ENCODE peak calls at places on chromosomes 12 and 14, in four cellular contexts. J is neural progenitor cell, D is PC-3, L is SK-N-SH. W is an unnamed sample. For H3F3A, the result is how much of the 10 kb centered on the place peaks cover.

GRCh38 chr12:20883288-20883687 is 72.8 kb downstream of the SLCO1B3 start:
- DNase-seq in J (no peak), D (peak), L (no peak), W (no peak)

GRCh38 chr14:104284636-104285482 is 146.5 kb downstream of the KIF26A start:
- DNase-seq in J (no peak), D (no peak), L (peak), W (no peak)

GRCh38 chr14:90620540-90621204 is 195.6 kb downstream of the TTC7B start:
- DNase-seq in J (no peak), D (no peak), L (no peak), W (no peak)

GRCh38 chr12:1595690-1596347 is 1.4 kb upstream of the FBXL14 start:
- DNase-seq in J (no peak), D (no peak), L (no peak), W (peak)

GRCh38 chr14:74979442-74980397 is 23.0 kb upstream of the EIF2B2 start:
- DNase-seq in J (peak), D (peak), L (peak), W (peak)

GRCh38 chr14:85867450-85867849 is 337.5 kb downstream of the FLRT2 start:
- DNase-seq in J (no peak), D (peak), L (no peak), W (no peak)

GRCh38 chr14:90253826-90254225 is 2.5 kb upstream of the PSMC1 start:
- DNase-seq in J (no peak), D (peak), L (no peak), W (no peak)

GRCh38 chr14:39781466-39781865 is 349.2 kb upstream of the FBXO33 start:
- DNase-seq in J (no peak), D (no peak), L (no peak), W (no peak)

GRCh38 chr14:81743605-81744004 is 210.0 kb upstream of the SEL1L start:
- DNase-seq in J (no peak), D (no peak), L (no peak), W (no peak)

GRCh38 chr14:77503138-77503537 is 4.5 kb upstream of the ISM2 start:
- DNase-seq in J (no peak), D (no peak), L (no peak), W (no peak)

GRCh38 chr12:57216014-57216891 is at the start of gene NXPH4:
- DNase-seq in J (peak), D (peak), L (peak), W (peak)

GRCh38 chr14:68508581-68508980 is 284.3 kb downstream of the ZFP36L1 start:
- DNase-seq in J (no peak), D (no peak), L (no peak), W (no peak)

GRCh38 chr12:50315803-50316202 is 32.5 kb upstream of the LIMA1 start:
- DNase-seq in J (no peak), D (no peak), L (no peak), W (no peak)

GRCh38 chr12:110314308-110314707 is 33.3 kb downstream of the ATP2A2 start:
- DNase-seq in J (no peak), D (peak), L (no peak), W (peak)

GRCh38 chr14:104504172-104504735 is 75.3 kb upstream of the C14orf180 start:
- DNase-seq in J (no peak), D (no peak), L (no peak), W (no peak)

GRCh38 chr12:93706824-93707223 is 29.6 kb downstream of the CRADD start:
- DNase-seq in J (no peak), D (peak), L (no peak), W (peak)

GRCh38 chr12:57583008-57583831 is 7.8 kb upstream of the PIP4K2C start:
- DNase-seq in J (peak), D (peak), L (peak), W (peak)

GRCh38 chr12:92640686-92641085 is 62.1 kb upstream of the PLEKHG7 start:
- DNase-seq in J (no peak), D (no peak), L (no peak), W (peak)

GRCh38 chr12:104494137-104494815 is 37.5 kb downstream of the CHST11 start:
- DNase-seq in J (no peak), D (no peak), L (no peak), W (peak)

GRCh38 chr12:127083028-127083949 is 1183.7 kb upstream of the TMEM132C start:
- DNase-seq in J (peak), D (peak), L (peak), W (peak)

GRCh38 chr12:56517854-56518253 is 3.8 kb upstream of the RBMS2 start:
- DNase-seq in J (no peak), D (peak), L (no peak), W (no peak)

GRCh38 chr14:64763801-64764511 is 59.7 kb downstream of the PLEKHG3 start:
- DNase-seq in J (peak), D (peak), L (peak), W (peak)

GRCh38 chr14:99047436-99048110 is 224.4 kb downstream of the BCL11B start:
- DNase-seq in J (peak), D (no peak), L (no peak), W (no peak)

GRCh38 chr12:42733911-42734310 is 144.4 kb upstream of the PRICKLE1 start:
- DNase-seq in J (no peak), D (no peak), L (no peak), W (no peak)

GRCh38 chr12:82910246-82910893 is 223.7 kb downstream of the TMTC2 start:
- DNase-seq in J (peak), D (no peak), L (no peak), W (no peak)

GRCh38 chr14:70707138-70708038 is 65.7 kb downstream of the TTC9 start:
- DNase-seq in J (no peak), D (peak), L (no peak), W (peak)

GRCh38 chr14:93832076-93832475 is 43.8 kb upstream of the PRIMA1 start:
- DNase-seq in J (no peak), D (no peak), L (peak), W (no peak)

GRCh38 chr14:39459795-39460478 is 27.7 kb upstream of the FBXO33 start:
- DNase-seq in J (no peak), D (no peak), L (no peak), W (peak)

GRCh38 chr14:55585854-55586253 is 5.8 kb downstream of the KTN1 start:
- DNase-seq in J (no peak), D (peak), L (no peak), W (peak)

GRCh38 chr12:120470150-120470817 is 736 bp upstream of the SRSF9 start:
- DNase-seq in J (peak), D (peak), L (no peak), W (peak)

GRCh38 chr14:76872796-76873432 is 46.7 kb downstream of the LRRC74A start:
- DNase-seq in J (peak), D (peak), L (peak), W (peak)

GRCh38 chr14:57199911-57200310 is 68.8 kb downstream of the EXOC5 start:
- DNase-seq in J (no peak), D (peak), L (no peak), W (peak)

GRCh38 chr14:59869381-59870255 is 958 bp downstream of the RTN1 start:
- DNase-seq in J (peak), D (no peak), L (peak), W (peak)

GRCh38 chr14:68363401-68363800 is 429.5 kb downstream of the ZFP36L1 start:
- DNase-seq in J (peak), D (no peak), L (no peak), W (no peak)

GRCh38 chr12:108591267-108591980 is 6.5 kb downstream of the TMEM119 start:
- DNase-seq in J (peak), D (no peak), L (no peak), W (no peak)

GRCh38 chr12:3014641-3015040 is 55.4 kb downstream of the TEAD4 start:
- DNase-seq in J (no peak), D (no peak), L (no peak), W (no peak)

GRCh38 chr14:29993148-29993547 is 65.5 kb upstream of the PRKD1 start:
- DNase-seq in J (no peak), D (no peak), L (no peak), W (no peak)

GRCh38 chr14:72173038-72173720 is 240.9 kb downstream of the RGS6 start:
- DNase-seq in J (no peak), D (no peak), L (no peak), W (no peak)

GRCh38 chr12:50453872-50454271 is 50.9 kb upstream of the DIP2B start:
- DNase-seq in J (no peak), D (peak), L (no peak), W (no peak)

GRCh38 chr14:101845496-101845895 is 84.0 kb downstream of the PPP2R5C start:
- DNase-seq in J (no peak), D (no peak), L (no peak), W (no peak)
- H3F3A ChIP-seq in J (under half), D (under half), L (under half), W (under half)

GRCh38 chr12:4290011-4290790 is 16.6 kb downstream of the CCND2 start:
- DNase-seq in J (no peak), D (no peak), L (no peak), W (no peak)
- H3F3A ChIP-seq in J (under half), D (under half), L (under half), W (under half)

GRCh38 chr12:114688256-114688845 is 4.4 kb upstream of the TBX3 start:
- DNase-seq in J (peak), D (no peak), L (no peak), W (no peak)

GRCh38 chr12:114689075-114689994 is 5.4 kb upstream of the TBX3 start:
- DNase-seq in J (no peak), D (no peak), L (no peak), W (no peak)

GRCh38 chr12:114686421-114687268 is 2.7 kb upstream of the TBX3 start:
- DNase-seq in J (peak), D (no peak), L (no peak), W (no peak)

GRCh38 chr12:114687269-114687605 is 3.3 kb upstream of the TBX3 start:
- DNase-seq in J (peak), D (no peak), L (no peak), W (no peak)

DNA sequence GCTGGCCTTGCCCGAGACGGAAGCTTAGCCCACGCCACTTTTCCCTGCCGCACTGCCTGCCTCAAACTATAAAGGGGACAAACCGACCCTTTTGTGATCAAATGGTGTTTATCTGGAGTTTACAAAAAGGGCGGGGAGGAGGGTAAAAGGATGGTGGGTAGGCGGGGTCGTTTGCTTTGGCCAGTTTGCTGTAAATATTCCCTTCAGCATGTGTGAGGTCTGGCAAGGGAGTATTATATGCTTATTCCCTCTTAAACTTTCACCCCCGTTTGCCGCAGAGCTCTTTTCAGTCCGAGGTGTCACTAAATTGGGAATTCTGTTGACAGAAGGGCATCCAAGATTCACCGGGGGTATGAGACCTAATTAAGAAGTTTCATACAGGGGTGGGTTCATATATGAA is 3.8 kb upstream of the TBX3 start:
- DNase-seq in J (peak), D (no peak), L (no peak), W (no peak)
- H3F3A ChIP-seq in J (under half), D (under half), L (under half), W (under half)

GRCh38 chr12:12915654-12916053 is 24.3 kb downstream of the GPRC5A start:
- DNase-seq in J (peak), D (no peak), L (no peak), W (no peak)

GRCh38 chr12:12919666-12920435 is 28.5 kb downstream of the GPRC5A start:
- DNase-seq in J (no peak), D (no peak), L (no peak), W (no peak)

GRCh38 chr12:12922191-12922616 is 29.8 kb downstream of the GPRC5D start:
- DNase-seq in J (no peak), D (peak), L (no peak), W (peak)

GRCh38 chr12:12916135-12916956 is 25.0 kb downstream of the GPRC5A start:
- DNase-seq in J (peak), D (peak), L (peak), W (peak)

GRCh38 chr12:12918781-12919180 is 27.4 kb downstream of the GPRC5A start:
- DNase-seq in J (no peak), D (peak), L (no peak), W (no peak)
- H3F3A ChIP-seq in J (under half), D (under half), L (under half), W (under half)

DNA sequence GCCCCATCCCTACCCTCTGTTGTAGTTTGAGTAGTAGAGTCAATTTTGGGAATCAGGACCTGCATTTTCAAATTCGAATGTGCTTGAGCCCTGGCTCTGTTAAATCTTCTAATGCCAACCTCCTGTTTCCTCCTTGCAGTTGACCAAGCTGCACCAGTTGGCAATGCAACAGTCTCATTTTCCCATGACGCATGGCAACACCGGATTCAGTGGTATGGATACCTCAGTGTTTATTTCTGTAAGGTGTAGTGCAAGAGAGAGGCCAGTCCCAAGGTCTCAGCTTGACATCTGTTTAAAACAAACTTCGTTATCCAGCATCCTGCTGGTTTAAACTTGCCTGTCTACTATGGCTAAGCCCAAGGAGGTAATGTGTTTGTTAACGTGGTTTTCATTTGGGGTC is 15.2 kb downstream of the PCBP2 start:
- DNase-seq in J (no peak), D (no peak), L (no peak), W (no peak)
- H3F3A ChIP-seq in J (half or more), D (under half), L (half or more), W (half or more)

W was measured in GM23248.